ENCODE peak calls at places on chromosome 9, in four cellular contexts. G is spleen, N is OCI-LY7, Z is neural crest cell. E is an unnamed sample.

GRCh38 chr9:120873512-120873911 is 3.5 kb downstream of the PHF19 start:
- DNase-seq in G (peak), N (no peak), Z (no peak), E (no peak)

GRCh38 chr9:28598396-28598795 is 1025.1 kb upstream of the C9orf72 start:
- DNase-seq in G (no peak), N (no peak), Z (no peak), E (no peak)

GRCh38 chr9:98518556-98518955 is 190.2 kb downstream of the GABBR2 start:
- DNase-seq in G (no peak), N (no peak), Z (no peak), E (no peak)

GRCh38 chr9:80410106-80410505 is 838.3 kb downstream of the TLE4 start:
- DNase-seq in G (no peak), N (no peak), Z (peak), E (no peak)

GRCh38 chr9:114317665-114318357 is 5.1 kb upstream of the ORM1 start:
- DNase-seq in G (peak), N (peak), Z (no peak), E (no peak)

GRCh38 chr9:123376218-123377071 is 20.4 kb downstream of the CRB2 start:
- DNase-seq in G (no peak), N (no peak), Z (no peak), E (no peak)

GRCh38 chr9:99490736-99491135 is 268.7 kb downstream of the SEC61B start:
- DNase-seq in G (no peak), N (no peak), Z (no peak), E (no peak)

GRCh38 chr9:82540175-82540574 is 522.8 kb downstream of the RASEF start:
- DNase-seq in G (no peak), N (no peak), Z (no peak), E (no peak)

GRCh38 chr9:83474631-83475030 is 63.6 kb downstream of the FRMD3 start:
- DNase-seq in G (no peak), N (no peak), Z (no peak), E (no peak)

GRCh38 chr9:120767451-120767850 is 25.8 kb downstream of the FBXW2 start:
- DNase-seq in G (no peak), N (no peak), Z (no peak), E (no peak)

GRCh38 chr9:131747352-131747751 is 7.5 kb upstream of the RAPGEF1 start:
- DNase-seq in G (no peak), N (peak), Z (no peak), E (no peak)

GRCh38 chr9:77454668-77455067 is 193.5 kb downstream of the GNA14 start:
- DNase-seq in G (no peak), N (no peak), Z (no peak), E (no peak)

GRCh38 chr9:126329476-126330275 is 3.0 kb downstream of the MVB12B start:
- DNase-seq in G (no peak), N (no peak), Z (no peak), E (no peak)

GRCh38 chr9:127522727-127523126 is 71.4 kb downstream of the LRSAM1 start:
- DNase-seq in G (no peak), N (no peak), Z (no peak), E (no peak)

GRCh38 chr9:132319421-132320110 is 35.2 kb downstream of the SETX start:
- DNase-seq in G (no peak), N (no peak), Z (no peak), E (no peak)

DNA sequence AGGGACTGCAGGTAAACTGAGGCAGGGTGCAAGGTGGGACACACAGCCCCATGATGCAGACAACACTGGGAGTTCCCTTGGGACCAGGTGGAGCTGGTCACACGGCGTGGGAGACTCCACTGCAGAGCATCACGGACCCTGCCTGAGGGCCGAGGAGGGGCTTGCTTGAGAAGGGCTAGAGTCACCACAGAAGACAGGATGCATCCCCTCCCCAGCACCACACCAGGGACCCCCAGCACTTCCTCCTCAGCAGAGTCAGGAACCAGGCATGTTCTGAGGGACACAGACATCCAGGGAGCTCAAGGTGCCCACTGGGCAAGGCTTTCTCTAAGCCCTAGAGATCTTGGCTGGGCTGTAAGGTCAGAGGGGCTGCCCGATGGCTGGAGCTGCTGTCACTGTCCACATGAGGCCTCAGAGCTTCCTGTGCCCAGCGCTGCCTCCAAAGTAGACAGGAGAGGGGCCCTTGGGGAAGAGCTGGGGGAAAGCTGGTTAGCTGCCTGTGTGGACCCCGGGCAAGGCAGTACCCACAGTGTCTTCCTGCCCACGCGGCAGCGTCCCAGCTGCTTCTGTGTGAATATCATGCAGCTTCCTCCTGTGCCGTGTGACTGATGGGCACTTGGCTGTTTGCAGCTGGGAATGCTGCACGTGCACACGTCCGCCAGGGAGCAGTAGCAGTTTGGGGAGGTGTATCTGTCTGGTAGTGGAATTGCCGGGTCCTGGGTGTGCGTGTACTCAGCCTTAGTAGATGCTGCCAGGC is 176.6 kb downstream of the CACNA1B start:
- DNase-seq in G (peak), N (peak), Z (no peak), E (no peak)
- TF ChIP-seq CTCF in G (no peak), N (peak), Z (no peak), E (no peak)

GRCh38 chr9:90871327-90871935 is 69.8 kb downstream of the SYK start:
- DNase-seq in G (no peak), N (no peak), Z (no peak), E (no peak)

GRCh38 chr9:90872835-90873294 is 71.2 kb downstream of the SYK start:
- DNase-seq in G (no peak), N (no peak), Z (no peak), E (no peak)

GRCh38 chr9:90873422-90873821 is 71.8 kb downstream of the SYK start:
- DNase-seq in G (no peak), N (no peak), Z (no peak), E (no peak)

GRCh38 chr9:90870646-90871326 is 69.2 kb downstream of the SYK start:
- DNase-seq in G (no peak), N (peak), Z (peak), E (peak)

GRCh38 chr9:90874194-90874593 is 72.6 kb downstream of the SYK start:
- DNase-seq in G (no peak), N (no peak), Z (no peak), E (no peak)
- TF ChIP-seq CTCF in G (no peak), N (no peak), Z (no peak), E (no peak)

GRCh38 chr9:36913393-36914211 is 120.5 kb downstream of the PAX5 start:
- DNase-seq in G (no peak), N (no peak), Z (no peak), E (no peak)
- TF ChIP-seq CTCF in G (no peak), N (peak), Z (no peak), E (no peak)

GRCh38 chr9:93119953-93120845 is 13.9 kb downstream of the NINJ1 start:
- DNase-seq in G (peak), N (peak), Z (no peak), E (peak)
- TF ChIP-seq CTCF in G (peak), N (peak), Z (no peak), E (peak)

GRCh38 chr9:4741365-4742031 is 496 bp upstream of the AK3 start:
- DNase-seq in G (no peak), N (peak), Z (peak), E (peak)
- TF ChIP-seq CTCF in G (no peak), N (peak), Z (no peak), E (no peak)

GRCh38 chr9:108569624-108570023 is 286.2 kb downstream of the ACTL7B start:
- DNase-seq in G (no peak), N (no peak), Z (no peak), E (no peak)

GRCh38 chr9:108565651-108566378 is 290.0 kb downstream of the ACTL7B start:
- DNase-seq in G (no peak), N (peak), Z (peak), E (peak)

GRCh38 chr9:108568093-108568492 is 287.7 kb downstream of the ACTL7B start:
- DNase-seq in G (no peak), N (no peak), Z (no peak), E (no peak)

GRCh38 chr9:108562176-108562575 is 293.6 kb downstream of the ACTL7B start:
- DNase-seq in G (no peak), N (no peak), Z (no peak), E (no peak)

GRCh38 chr9:108567571-108567970 is 288.2 kb downstream of the ACTL7B start:
- DNase-seq in G (no peak), N (no peak), Z (no peak), E (no peak)
- TF ChIP-seq CTCF in G (no peak), N (no peak), Z (no peak), E (no peak)

DNA sequence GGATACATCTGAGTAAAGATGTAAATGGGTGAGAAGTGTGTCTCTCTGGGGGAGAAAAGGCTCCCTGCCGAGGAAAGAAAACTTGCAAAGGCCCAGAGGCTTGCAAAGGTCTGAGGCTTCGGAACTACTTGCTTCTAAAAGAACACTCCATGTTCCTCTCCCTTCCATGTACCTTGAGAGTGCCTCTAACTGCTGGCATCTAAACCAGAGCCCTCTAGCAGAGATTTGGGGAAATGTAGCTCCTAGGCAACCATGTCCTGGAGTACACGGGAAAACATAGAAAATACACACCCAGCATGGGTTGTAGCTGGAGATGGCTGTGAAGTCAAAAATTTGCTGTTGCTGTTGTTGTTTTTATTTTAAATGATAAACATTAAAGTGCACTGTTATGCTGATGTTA is 151.6 kb downstream of the SYK start:
- DNase-seq in G (no peak), N (no peak), Z (no peak), E (no peak)
- TF ChIP-seq CTCF in G (no peak), N (no peak), Z (no peak), E (no peak)